ENCODE peak calls at places on chromosomes 6 and 20, in seven cellular contexts. One of them, this sample, is unnamed. For H3K27me3, the result is how much of the 10 kb centered on the place peaks cover.

GRCh38 chr20:44696315-44696714 is 18.9 kb upstream of the CCN5 start:
- DNase-seq in psoas muscle: no peak
- DNase-seq in hepatocyte: no peak
- DNase-seq in adrenal gland: no peak
- DNase-seq in ovary: no peak
- DNase-seq in upper lobe of right lung: no peak
- DNase-seq in small intestine: no peak
- DNase-seq in this sample: peak

GRCh38 chr20:34095825-34096224 is 16.2 kb downstream of the EIF2S2 start:
- DNase-seq in small intestine: no peak
- DNase-seq in ovary: no peak
- DNase-seq in adrenal gland: no peak
- DNase-seq in hepatocyte: no peak
- DNase-seq in psoas muscle: no peak
- DNase-seq in upper lobe of right lung: no peak
- DNase-seq in this sample: no peak

GRCh38 chr20:16405254-16405653 is 168.0 kb downstream of the KIF16B start:
- DNase-seq in hepatocyte: no peak
- DNase-seq in ovary: no peak
- DNase-seq in psoas muscle: no peak
- DNase-seq in adrenal gland: no peak
- DNase-seq in small intestine: no peak
- DNase-seq in upper lobe of right lung: no peak
- DNase-seq in this sample: no peak

GRCh38 chr6:34393968-34394305 is 1.5 kb upstream of the NUDT3 start:
- DNase-seq in ovary: no peak
- DNase-seq in adrenal gland: no peak
- DNase-seq in hepatocyte: no peak
- DNase-seq in small intestine: no peak
- DNase-seq in upper lobe of right lung: no peak
- DNase-seq in psoas muscle: no peak
- DNase-seq in this sample: no peak

GRCh38 chr6:134424131-134424794 is 106.4 kb upstream of the SGK1 start:
- DNase-seq in adrenal gland: no peak
- DNase-seq in hepatocyte: no peak
- DNase-seq in small intestine: no peak
- DNase-seq in ovary: no peak
- DNase-seq in upper lobe of right lung: no peak
- DNase-seq in psoas muscle: no peak
- DNase-seq in this sample: no peak

GRCh38 chr6:112237066-112237465 is 17.3 kb downstream of the LAMA4 start:
- DNase-seq in hepatocyte: no peak
- DNase-seq in small intestine: no peak
- DNase-seq in adrenal gland: no peak
- DNase-seq in upper lobe of right lung: no peak
- DNase-seq in psoas muscle: no peak
- DNase-seq in ovary: no peak
- DNase-seq in this sample: no peak

GRCh38 chr6:65182681-65183080 is 524.3 kb downstream of the EYS start:
- DNase-seq in hepatocyte: no peak
- DNase-seq in upper lobe of right lung: no peak
- DNase-seq in psoas muscle: no peak
- DNase-seq in ovary: no peak
- DNase-seq in adrenal gland: peak
- DNase-seq in small intestine: no peak
- DNase-seq in this sample: no peak

GRCh38 chr6:164897523-164898094 is 411.8 kb downstream of the C6orf118 start:
- DNase-seq in ovary: no peak
- DNase-seq in small intestine: no peak
- DNase-seq in adrenal gland: no peak
- DNase-seq in hepatocyte: no peak
- DNase-seq in upper lobe of right lung: no peak
- DNase-seq in psoas muscle: no peak
- DNase-seq in this sample: peak

GRCh38 chr6:41422156-41422555 is 86.7 kb downstream of the NCR2 start:
- DNase-seq in ovary: no peak
- DNase-seq in small intestine: no peak
- DNase-seq in upper lobe of right lung: no peak
- DNase-seq in hepatocyte: no peak
- DNase-seq in adrenal gland: no peak
- DNase-seq in psoas muscle: no peak
- DNase-seq in this sample: no peak

GRCh38 chr6:120992257-120992656 is 342.0 kb downstream of the TBC1D32 start:
- DNase-seq in hepatocyte: no peak
- DNase-seq in small intestine: no peak
- DNase-seq in ovary: no peak
- DNase-seq in upper lobe of right lung: no peak
- DNase-seq in psoas muscle: no peak
- DNase-seq in adrenal gland: no peak
- DNase-seq in this sample: no peak

GRCh38 chr6:108560463-108561308 is at the start of gene FOXO3:
- DNase-seq in small intestine: peak
- DNase-seq in hepatocyte: peak
- DNase-seq in ovary: peak
- DNase-seq in adrenal gland: peak
- DNase-seq in upper lobe of right lung: peak
- DNase-seq in psoas muscle: peak
- DNase-seq in this sample: peak

GRCh38 chr6:2854394-2854982 is 12.8 kb upstream of the SERPINB1 start:
- DNase-seq in adrenal gland: no peak
- DNase-seq in upper lobe of right lung: no peak
- DNase-seq in hepatocyte: no peak
- DNase-seq in small intestine: no peak
- DNase-seq in psoas muscle: no peak
- DNase-seq in ovary: no peak
- DNase-seq in this sample: no peak

GRCh38 chr6:81849248-81849647 is 96.8 kb upstream of the TENT5A start:
- DNase-seq in hepatocyte: no peak
- DNase-seq in small intestine: no peak
- DNase-seq in adrenal gland: no peak
- DNase-seq in ovary: no peak
- DNase-seq in upper lobe of right lung: no peak
- DNase-seq in psoas muscle: no peak
- DNase-seq in this sample: no peak

GRCh38 chr6:70717038-70717801 is 49.5 kb downstream of the SMAP1 start:
- DNase-seq in psoas muscle: no peak
- DNase-seq in small intestine: no peak
- DNase-seq in adrenal gland: no peak
- DNase-seq in hepatocyte: no peak
- DNase-seq in ovary: no peak
- DNase-seq in upper lobe of right lung: no peak
- DNase-seq in this sample: no peak

GRCh38 chr20:8406394-8406793 is 274.3 kb downstream of the PLCB1 start:
- DNase-seq in psoas muscle: no peak
- DNase-seq in ovary: no peak
- DNase-seq in upper lobe of right lung: no peak
- DNase-seq in adrenal gland: no peak
- DNase-seq in small intestine: no peak
- DNase-seq in hepatocyte: no peak
- DNase-seq in this sample: no peak

GRCh38 chr6:130183271-130184222 is 39.2 kb downstream of the SAMD3 start:
- DNase-seq in adrenal gland: no peak
- DNase-seq in small intestine: peak
- DNase-seq in upper lobe of right lung: no peak
- DNase-seq in ovary: no peak
- DNase-seq in psoas muscle: no peak
- DNase-seq in hepatocyte: no peak
- DNase-seq in this sample: no peak

GRCh38 chr6:90110971-90111370 is 185.7 kb downstream of the BACH2 start:
- DNase-seq in upper lobe of right lung: no peak
- DNase-seq in hepatocyte: no peak
- DNase-seq in small intestine: peak
- DNase-seq in psoas muscle: no peak
- DNase-seq in ovary: no peak
- DNase-seq in adrenal gland: no peak
- DNase-seq in this sample: no peak

GRCh38 chr6:55868910-55869479 is 6.4 kb downstream of the BMP5 start:
- DNase-seq in ovary: no peak
- DNase-seq in upper lobe of right lung: no peak
- DNase-seq in hepatocyte: peak
- DNase-seq in small intestine: no peak
- DNase-seq in adrenal gland: no peak
- DNase-seq in psoas muscle: no peak
- DNase-seq in this sample: no peak

GRCh38 chr20:22584922-22585785 is 782 bp upstream of the FOXA2 start:
- DNase-seq in adrenal gland: no peak
- DNase-seq in psoas muscle: no peak
- DNase-seq in hepatocyte: peak
- DNase-seq in upper lobe of right lung: peak
- DNase-seq in small intestine: peak
- DNase-seq in ovary: no peak
- DNase-seq in this sample: peak

GRCh38 chr20:22584630-22584921 is 204 bp upstream of the FOXA2 start:
- DNase-seq in upper lobe of right lung: no peak
- DNase-seq in adrenal gland: no peak
- DNase-seq in small intestine: peak
- DNase-seq in hepatocyte: peak
- DNase-seq in ovary: no peak
- DNase-seq in psoas muscle: no peak
- DNase-seq in this sample: peak

GRCh38 chr20:22585786-22586493 is 1.6 kb upstream of the FOXA2 start:
- DNase-seq in upper lobe of right lung: no peak
- DNase-seq in psoas muscle: no peak
- DNase-seq in ovary: no peak
- DNase-seq in small intestine: no peak
- DNase-seq in hepatocyte: no peak
- DNase-seq in adrenal gland: no peak
- DNase-seq in this sample: no peak

GRCh38 chr20:22583773-22584629 is at the start of gene FOXA2:
- DNase-seq in small intestine: peak
- DNase-seq in ovary: no peak
- DNase-seq in psoas muscle: no peak
- DNase-seq in adrenal gland: no peak
- DNase-seq in hepatocyte: peak
- DNase-seq in upper lobe of right lung: peak
- DNase-seq in this sample: peak

GRCh38 chr20:22586645-22587310 is 2.4 kb upstream of the FOXA2 start:
- DNase-seq in small intestine: peak
- DNase-seq in psoas muscle: peak
- DNase-seq in hepatocyte: peak
- DNase-seq in adrenal gland: peak
- DNase-seq in upper lobe of right lung: peak
- DNase-seq in ovary: no peak
- DNase-seq in this sample: peak
- H3K27me3 ChIP-seq in small intestine: under half
- H3K27me3 ChIP-seq in psoas muscle: under half
- H3K27me3 ChIP-seq in hepatocyte: half or more
- H3K27me3 ChIP-seq in adrenal gland: half or more
- H3K27me3 ChIP-seq in upper lobe of right lung: half or more
- H3K27me3 ChIP-seq in ovary: under half
- H3K27me3 ChIP-seq in this sample: half or more

GRCh38 chr6:22043284-22043962 is 253.4 kb downstream of the PRL start:
- DNase-seq in psoas muscle: peak
- DNase-seq in upper lobe of right lung: no peak
- DNase-seq in hepatocyte: no peak
- DNase-seq in adrenal gland: no peak
- DNase-seq in small intestine: no peak
- DNase-seq in ovary: peak
- DNase-seq in this sample: no peak
- H3K4me3 ChIP-seq in psoas muscle: peak
- H3K4me3 ChIP-seq in upper lobe of right lung: peak
- H3K4me3 ChIP-seq in hepatocyte: no peak
- H3K4me3 ChIP-seq in adrenal gland: no peak
- H3K4me3 ChIP-seq in small intestine: no peak
- H3K4me3 ChIP-seq in ovary: no peak
- H3K4me3 ChIP-seq in this sample: no peak

DNA sequence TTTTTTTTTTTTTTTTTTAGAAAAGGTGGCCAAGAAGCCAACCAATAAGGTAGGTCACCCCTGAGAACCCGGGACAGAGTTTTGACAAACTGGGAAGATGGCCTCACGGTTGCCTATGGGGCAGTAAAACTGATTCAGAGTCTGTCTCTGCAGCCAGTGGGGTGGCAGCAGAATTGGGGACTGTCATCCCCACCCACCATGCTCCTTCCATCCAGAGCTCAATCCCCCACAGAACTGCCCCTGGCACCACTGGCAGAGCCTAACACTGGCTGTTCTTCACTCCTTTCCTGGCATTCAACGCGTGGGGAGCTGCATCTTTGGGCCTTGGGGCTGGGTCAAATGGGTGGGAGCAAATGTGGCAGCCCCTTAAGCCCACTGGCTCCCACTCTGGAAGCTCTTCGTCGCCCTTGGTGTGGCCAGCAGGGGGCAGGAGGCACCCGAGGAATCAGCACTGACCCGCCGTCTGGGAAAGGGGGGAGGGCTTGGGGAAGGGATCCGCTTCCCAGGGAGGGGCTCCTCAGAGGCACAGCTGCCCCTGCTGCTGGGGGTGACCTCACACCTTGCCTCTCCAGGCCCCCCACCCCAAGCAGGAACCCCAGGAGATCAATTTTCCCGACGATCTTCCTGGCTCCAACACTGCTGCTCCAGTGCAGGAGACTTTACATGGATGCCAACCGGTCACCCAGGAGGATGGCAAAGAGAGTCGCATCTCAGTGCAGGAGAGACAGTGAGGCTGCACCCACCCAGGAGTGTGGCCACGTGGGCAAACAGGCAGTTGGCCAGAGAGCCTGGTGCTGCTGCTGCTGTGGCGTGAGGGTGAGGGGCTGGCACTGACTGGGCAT is 10.4 kb downstream of the CD40 start:
- DNase-seq in adrenal gland: peak
- DNase-seq in ovary: no peak
- DNase-seq in small intestine: no peak
- DNase-seq in psoas muscle: peak
- DNase-seq in upper lobe of right lung: no peak
- DNase-seq in hepatocyte: peak
- DNase-seq in this sample: peak
- H3K27me3 ChIP-seq in adrenal gland: under half
- H3K27me3 ChIP-seq in ovary: under half
- H3K27me3 ChIP-seq in small intestine: under half
- H3K27me3 ChIP-seq in psoas muscle: under half
- H3K27me3 ChIP-seq in upper lobe of right lung: under half
- H3K27me3 ChIP-seq in hepatocyte: under half
- H3K27me3 ChIP-seq in this sample: under half

GRCh38 chr6:148678682-148679081 is 68.1 kb upstream of the UST start:
- DNase-seq in hepatocyte: no peak
- DNase-seq in adrenal gland: no peak
- DNase-seq in ovary: no peak
- DNase-seq in upper lobe of right lung: no peak
- DNase-seq in small intestine: no peak
- DNase-seq in psoas muscle: no peak
- DNase-seq in this sample: no peak

GRCh38 chr6:148682252-148682651 is 64.6 kb upstream of the UST start:
- DNase-seq in small intestine: no peak
- DNase-seq in upper lobe of right lung: no peak
- DNase-seq in ovary: no peak
- DNase-seq in psoas muscle: no peak
- DNase-seq in adrenal gland: no peak
- DNase-seq in hepatocyte: no peak
- DNase-seq in this sample: peak

GRCh38 chr6:148681666-148682065 is 65.2 kb upstream of the UST start:
- DNase-seq in hepatocyte: no peak
- DNase-seq in adrenal gland: no peak
- DNase-seq in upper lobe of right lung: no peak
- DNase-seq in ovary: no peak
- DNase-seq in psoas muscle: no peak
- DNase-seq in small intestine: no peak
- DNase-seq in this sample: no peak

GRCh38 chr6:148682990-148683389 is 63.8 kb upstream of the UST start:
- DNase-seq in adrenal gland: no peak
- DNase-seq in ovary: no peak
- DNase-seq in hepatocyte: no peak
- DNase-seq in upper lobe of right lung: no peak
- DNase-seq in small intestine: no peak
- DNase-seq in psoas muscle: no peak
- DNase-seq in this sample: no peak

GRCh38 chr6:148677594-148678476 is 69.0 kb upstream of the UST start:
- DNase-seq in small intestine: no peak
- DNase-seq in ovary: no peak
- DNase-seq in psoas muscle: no peak
- DNase-seq in upper lobe of right lung: no peak
- DNase-seq in hepatocyte: no peak
- DNase-seq in adrenal gland: no peak
- DNase-seq in this sample: no peak
- H3K4me3 ChIP-seq in small intestine: no peak
- H3K4me3 ChIP-seq in ovary: no peak
- H3K4me3 ChIP-seq in psoas muscle: no peak
- H3K4me3 ChIP-seq in upper lobe of right lung: no peak
- H3K4me3 ChIP-seq in hepatocyte: no peak
- H3K4me3 ChIP-seq in adrenal gland: no peak
- H3K4me3 ChIP-seq in this sample: no peak